ENCODE peak calls at places on chromosomes 4 and X, in seven cellular contexts. L, Z, M, H, B, K and E are unnamed samples. For H3K9me3, the result is how much of the 10 kb centered on the place peaks cover.

GRCh38 chr4:47238697-47239096 is 207.3 kb downstream of the GABRB1 start:
- DNase-seq in L (no peak), H (no peak), M (no peak), Z (no peak), B (no peak), K (no peak), E (no peak)

GRCh38 chrX:41333744-41333993 is 293 bp upstream of the DDX3X start:
- DNase-seq in H (no peak), Z (peak), L (no peak), M (peak), K (no peak), B (no peak), E (no peak)

GRCh38 chr4:125283702-125284279 is 31.0 kb upstream of the FAT4 start:
- DNase-seq in M (no peak), K (no peak), H (no peak), Z (peak), L (peak), B (no peak), E (no peak)

GRCh38 chr4:109078724-109079123 is 223.7 kb downstream of the COL25A1 start:
- DNase-seq in B (no peak), K (no peak), Z (peak), L (no peak), H (no peak), M (no peak), E (no peak)

GRCh38 chrX:31212856-31213748 is 141.3 kb upstream of the FTHL17 start:
- DNase-seq in K (no peak), H (no peak), L (no peak), Z (no peak), B (no peak), M (no peak), E (no peak)

GRCh38 chr4:113760852-113761681 is 471 bp downstream of the CAMK2D start:
- DNase-seq in B (peak), L (peak), Z (peak), K (peak), M (peak), H (peak), E (peak)

GRCh38 chr4:15690020-15690809 is 8.6 kb downstream of the FAM200B start:
- DNase-seq in Z (no peak), M (no peak), H (peak), L (no peak), K (no peak), B (no peak), E (no peak)

GRCh38 chr4:162872001-162872400 is 294.7 kb downstream of the NAF1 start:
- DNase-seq in B (no peak), H (no peak), Z (no peak), M (no peak), L (no peak), K (no peak), E (no peak)

GRCh38 chr4:89009107-89009506 is 47.9 kb downstream of the FAM13A start:
- DNase-seq in B (peak), Z (no peak), L (no peak), M (no peak), K (no peak), H (no peak), E (no peak)

GRCh38 chr4:141871086-141871485 is 234.7 kb downstream of the IL15 start:
- DNase-seq in Z (no peak), H (no peak), L (no peak), B (peak), M (no peak), K (no peak), E (no peak)

GRCh38 chr4:76974150-76974549 is 24.6 kb downstream of the SEPTIN11 start:
- DNase-seq in K (no peak), B (no peak), M (no peak), Z (no peak), H (no peak), L (no peak), E (no peak)

GRCh38 chr4:849478-850175 is 23.7 kb upstream of the CPLX1 start:
- DNase-seq in K (no peak), M (peak), Z (no peak), H (no peak), B (no peak), L (peak), E (no peak)

GRCh38 chrX:24513416-24513815 is 48.3 kb downstream of the PDK3 start:
- DNase-seq in K (no peak), B (no peak), L (no peak), H (no peak), M (no peak), Z (no peak), E (no peak)

GRCh38 chr4:39729557-39729956 is 31.6 kb downstream of the UBE2K start:
- DNase-seq in K (no peak), Z (no peak), H (no peak), B (no peak), M (no peak), L (no peak), E (no peak)

GRCh38 chrX:12929701-12930100 is 23.3 kb downstream of the TLR8 start:
- DNase-seq in B (no peak), H (no peak), M (no peak), L (no peak), K (no peak), Z (no peak), E (no peak)

GRCh38 chr4:3672465-3672831 is 93.7 kb upstream of the ADRA2C start:
- DNase-seq in B (no peak), L (no peak), H (no peak), Z (no peak), M (no peak), K (no peak), E (no peak)

GRCh38 chr4:115058533-115058932 is 54.9 kb downstream of the NDST4 start:
- DNase-seq in Z (no peak), K (no peak), M (no peak), B (no peak), H (no peak), L (no peak), E (no peak)

GRCh38 chrX:119853449-119853848 is 686 bp upstream of the UPF3B start:
- DNase-seq in Z (no peak), B (peak), K (peak), M (no peak), H (peak), L (no peak), E (no peak)

GRCh38 chr4:173288698-173289350 is 45.3 kb downstream of the HMGB2 start:
- DNase-seq in Z (no peak), H (no peak), L (no peak), K (no peak), B (no peak), M (no peak), E (no peak)

GRCh38 chrX:38109042-38109904 is 102.9 kb downstream of the SYTL5 start:
- DNase-seq in K (no peak), M (no peak), L (no peak), Z (no peak), B (peak), H (no peak), E (no peak)

GRCh38 chrX:118074086-118074485 is 42.5 kb downstream of the KLHL13 start:
- DNase-seq in L (no peak), B (no peak), Z (no peak), K (no peak), M (no peak), H (no peak), E (no peak)

GRCh38 chr4:125357675-125358074 is 42.9 kb downstream of the FAT4 start:
- DNase-seq in B (no peak), Z (no peak), L (no peak), K (no peak), H (peak), M (no peak), E (no peak)

GRCh38 chr4:1488357-1488756 is 82.1 kb upstream of the NKX1-1 start:
- DNase-seq in K (no peak), M (no peak), B (no peak), L (no peak), H (no peak), Z (no peak), E (no peak)

GRCh38 chrX:78037881-78038280 is 66.2 kb upstream of the PGK1 start:
- DNase-seq in M (no peak), Z (no peak), H (no peak), B (no peak), K (no peak), L (no peak), E (no peak)

GRCh38 chr4:89352541-89352940 is 44.9 kb upstream of the GPRIN3 start:
- DNase-seq in H (no peak), K (no peak), B (no peak), M (no peak), Z (no peak), L (no peak), E (no peak)

GRCh38 chrX:138748480-138748879 is 37.0 kb upstream of the FGF13 start:
- DNase-seq in M (no peak), H (no peak), Z (peak), K (no peak), L (no peak), B (no peak), E (no peak)

GRCh38 chr4:143714290-143714625 is 13.8 kb upstream of the FREM3 start:
- DNase-seq in K (no peak), B (no peak), M (no peak), L (no peak), Z (no peak), H (no peak), E (no peak)

GRCh38 chrX:56503941-56504673 is 59.3 kb upstream of the UBQLN2 start:
- DNase-seq in Z (no peak), M (peak), H (no peak), K (no peak), B (no peak), L (no peak), E (no peak)

GRCh38 chr4:107719211-107719926 is 665 bp downstream of the PAPSS1 start:
- DNase-seq in Z (no peak), M (peak), H (peak), B (no peak), K (peak), L (no peak), E (no peak)

GRCh38 chr4:137749466-137749865 is 217.2 kb upstream of the PCDH18 start:
- DNase-seq in H (no peak), B (no peak), Z (no peak), K (no peak), M (no peak), L (no peak), E (no peak)

GRCh38 chr4:159308571-159309340 is 205.9 kb downstream of the RAPGEF2 start:
- DNase-seq in H (no peak), L (no peak), M (no peak), Z (no peak), K (no peak), B (no peak), E (no peak)

GRCh38 chr4:83329521-83330105 is 5.0 kb downstream of the HPSE start:
- DNase-seq in H (no peak), Z (no peak), B (no peak), M (no peak), K (no peak), L (no peak), E (no peak)

GRCh38 chr4:56181140-56181950 is 205.9 kb downstream of the AASDH start:
- DNase-seq in L (no peak), Z (no peak), M (no peak), K (no peak), H (no peak), B (no peak), E (no peak)

GRCh38 chr4:185803015-185803414 is 9.0 kb downstream of the SORBS2 start:
- DNase-seq in B (no peak), K (no peak), H (no peak), L (peak), Z (no peak), M (no peak), E (no peak)

GRCh38 chr4:39565925-39566630 is 38.8 kb upstream of the UGDH start:
- DNase-seq in B (no peak), M (no peak), Z (no peak), H (no peak), L (no peak), K (no peak), E (no peak)

GRCh38 chrX:102154218-102154860 is 1.4 kb downstream of the BEX5 start:
- DNase-seq in Z (peak), B (peak), M (no peak), K (no peak), L (peak), H (peak), E (no peak)

GRCh38 chrX:44343412-44343942 is at the start of gene EFHC2:
- DNase-seq in M (no peak), K (peak), Z (peak), H (peak), B (peak), L (peak), E (peak)

GRCh38 chr4:74504212-74504611 is 59.3 kb downstream of the AREG start:
- DNase-seq in L (no peak), M (no peak), H (no peak), K (no peak), B (no peak), Z (no peak), E (no peak)

GRCh38 chr4:112099701-112100289 is 45.5 kb upstream of the FAM241A start:
- DNase-seq in M (no peak), B (no peak), Z (peak), L (peak), H (peak), K (no peak), E (no peak)

DNA sequence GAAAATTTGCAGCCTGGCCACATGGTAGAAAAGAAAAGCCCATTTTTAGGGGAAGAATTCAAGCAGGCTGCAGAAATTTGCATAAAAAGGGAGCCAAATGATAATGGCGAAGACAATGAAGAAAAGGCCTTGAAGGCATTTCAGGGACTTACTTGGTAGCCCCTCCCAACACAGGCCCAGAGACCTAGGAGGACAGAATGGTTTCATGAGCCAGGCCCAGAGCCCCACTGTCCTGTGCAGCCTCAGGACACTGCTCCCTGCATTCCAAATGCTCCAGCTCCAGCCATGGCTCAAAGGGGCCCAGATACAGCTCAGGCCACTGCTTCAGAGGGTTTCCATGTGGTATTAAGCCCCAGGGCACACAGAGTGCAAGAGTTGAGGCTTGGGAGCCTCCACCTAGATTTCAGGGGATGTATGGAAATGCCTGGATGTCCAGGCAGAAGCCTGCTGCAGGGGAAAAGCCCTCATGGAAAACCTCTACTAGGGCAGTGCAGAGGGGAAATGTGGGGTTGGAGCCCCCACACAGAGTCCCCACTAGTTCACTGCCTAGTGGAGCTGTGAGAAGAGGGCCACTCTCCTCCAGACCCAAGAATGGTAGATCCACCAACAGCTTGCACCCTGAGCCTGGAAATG is 271.7 kb upstream of the KLF3 start:
- DNase-seq in K (no peak), M (no peak), Z (no peak), L (no peak), H (no peak), B (no peak), E (no peak)
- H3K9me3 ChIP-seq in K (under half), M (under half), Z (under half), L (under half), H (under half), B (under half), E (under half)

DNA sequence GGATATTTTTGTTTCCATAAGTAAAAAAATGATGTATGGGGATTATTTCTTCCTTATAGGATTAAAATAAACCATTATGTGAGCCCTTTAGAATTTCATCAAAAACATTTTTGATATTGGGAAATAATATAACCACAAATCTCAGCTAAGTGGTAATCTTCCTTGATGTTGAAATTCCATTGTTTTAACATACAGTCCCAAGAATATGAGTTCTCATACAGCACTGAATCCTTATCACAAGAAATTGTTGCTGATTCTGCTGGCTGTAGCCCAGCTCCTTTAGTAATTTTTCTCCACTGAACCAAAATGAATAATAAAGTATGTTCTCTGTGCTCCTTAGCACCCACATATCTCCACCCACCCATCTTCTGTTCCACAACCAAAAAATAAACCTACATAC is 41.9 kb upstream of the FAM47B start:
- DNase-seq in B (no peak), M (no peak), Z (no peak), H (no peak), L (no peak), K (no peak), E (no peak)
- TF ChIP-seq CTCF in B (no peak), M (no peak), Z (no peak), H (no peak), L (no peak), K (no peak), E (no peak)

DNA sequence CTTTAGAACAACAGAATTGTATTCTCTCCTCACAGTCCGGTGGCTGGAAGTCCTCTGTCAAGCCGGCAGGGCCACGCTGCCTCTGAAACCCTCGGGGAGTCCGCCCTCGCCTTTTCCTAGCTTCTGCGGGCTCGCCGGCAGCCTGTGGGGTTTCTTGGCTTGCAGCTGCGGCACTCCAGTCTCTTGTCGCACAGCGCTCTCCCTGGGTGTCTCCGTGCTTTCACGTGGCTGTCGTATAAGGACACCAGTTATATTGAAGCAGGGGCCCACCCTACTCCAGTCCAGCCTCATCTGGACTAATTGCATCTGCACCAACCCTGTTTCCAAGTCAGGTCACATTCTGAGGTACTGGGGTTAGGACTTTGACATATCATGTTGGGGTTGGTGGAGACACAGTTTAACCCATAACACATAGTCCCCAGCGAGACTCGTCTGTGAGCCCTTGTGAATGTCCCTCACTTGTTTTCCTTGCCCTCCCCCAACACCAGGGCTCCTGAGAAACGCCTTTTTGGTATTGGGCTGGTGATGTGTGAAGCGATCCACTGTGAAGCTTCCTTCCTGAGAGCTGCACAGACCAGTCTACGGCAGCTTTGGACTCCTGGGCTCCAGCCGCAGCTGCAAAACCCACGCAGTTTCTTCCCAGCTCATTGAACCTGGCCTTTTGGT is 22.7 kb downstream of the TMEM131L start:
- DNase-seq in K (no peak), Z (no peak), M (no peak), B (no peak), L (no peak), H (peak), E (peak)
- H3K4me3 ChIP-seq in K (no peak), Z (no peak), M (no peak), B (no peak), L (no peak), H (no peak), E (peak)

DNA sequence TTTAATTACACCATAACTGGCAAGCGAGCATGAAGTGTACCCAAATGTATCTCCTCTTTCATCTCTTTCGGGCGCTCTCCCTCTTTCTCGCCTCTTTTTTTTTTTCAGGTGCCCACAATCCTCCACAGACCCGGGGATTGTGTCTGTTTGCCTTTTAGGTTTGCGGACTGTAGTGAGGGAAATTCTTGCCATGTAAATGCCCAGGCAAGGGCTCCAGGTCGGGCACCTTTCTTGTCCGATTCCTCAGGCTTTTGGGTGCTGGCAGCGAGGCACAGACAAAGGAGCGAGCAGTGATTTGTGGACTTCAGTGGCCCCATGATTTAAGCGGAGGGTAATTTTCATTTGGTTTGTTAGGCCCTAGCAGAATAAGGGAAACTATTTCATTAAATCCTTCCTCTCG is 1.1 kb upstream of the PHOX2B start:
- DNase-seq in M (no peak), K (no peak), Z (no peak), B (no peak), L (no peak), H (peak), E (no peak)
- H3K9me3 ChIP-seq in M (under half), K (under half), Z (under half), B (under half), L (under half), H (under half), E (under half)

GRCh38 chr4:42050850-42051249 is 60.5 kb downstream of the SLC30A9 start:
- DNase-seq in H (no peak), B (no peak), Z (no peak), M (no peak), L (no peak), K (no peak), E (no peak)
- TF ChIP-seq CTCF in H (no peak), B (no peak), Z (no peak), M (no peak), L (no peak), K (no peak), E (no peak)

GRCh38 chr4:7103599-7104365 is 35.9 kb upstream of the GRPEL1 start:
- DNase-seq in M (no peak), L (peak), H (peak), Z (peak), K (peak), B (peak), E (peak)

GRCh38 chr4:7103031-7103598 is 35.3 kb upstream of the GRPEL1 start:
- DNase-seq in M (peak), H (peak), Z (peak), L (peak), K (peak), B (peak), E (peak)

GRCh38 chr4:7104366-7105031 is 36.6 kb upstream of the GRPEL1 start:
- DNase-seq in L (peak), Z (no peak), M (no peak), K (no peak), H (peak), B (no peak), E (no peak)

GRCh38 chr4:7105261-7105660 is 37.4 kb upstream of the GRPEL1 start:
- DNase-seq in L (no peak), Z (no peak), K (no peak), M (no peak), H (peak), B (no peak), E (no peak)

GRCh38 chr4:7101692-7102515 is 34.0 kb upstream of the GRPEL1 start:
- DNase-seq in Z (peak), B (peak), M (no peak), H (peak), L (peak), K (peak), E (peak)
- H3K4me3 ChIP-seq in Z (no peak), B (no peak), M (no peak), H (no peak), L (peak), K (peak), E (peak)